ENCODE peak calls at places on chromosomes 13 and 19, in nine cellular contexts. One of them, this sample, is unnamed.

GRCh38 chr13:73715910-73716257 is 418.3 kb downstream of the KLF12 start:
- DNase-seq in heart left ventricle: no peak
- DNase-seq in LHCN-M2: no peak
- DNase-seq in AG09319: no peak
- DNase-seq in T-helper 2 cell: no peak
- DNase-seq in stimulated activated CD4-positive, alpha-beta T cell treated with anti-CD3 and anti-CD28 coated beads, Interleukin-1b, Interleukin-23, amount 100 ng/mL, for 24 hours: no peak
- DNase-seq in stimulated activated CD8-positive, alpha-beta memory T cell treated with anti-CD3 and anti-CD28 coated beads, Interleukin-2, amount 100 ng/mL, for 1 hour: no peak
- DNase-seq in fibroblast of lung: no peak
- DNase-seq in stimulated activated naive CD8-positive, alpha-beta T cell treated with anti-CD3 and anti-CD28 coated beads, Interleukin-15, Interleukin-2, amounts not matched to agents 100 U/mL and 50 U/mL, for 24 hours: no peak
- DNase-seq in this sample: no peak

GRCh38 chr13:33767140-33767539 is 50.8 kb upstream of the RFC3 start:
- DNase-seq in AG09319: no peak
- DNase-seq in stimulated activated naive CD8-positive, alpha-beta T cell treated with anti-CD3 and anti-CD28 coated beads, Interleukin-15, Interleukin-2, amounts not matched to agents 100 U/mL and 50 U/mL, for 24 hours: no peak
- DNase-seq in LHCN-M2: no peak
- DNase-seq in T-helper 2 cell: no peak
- DNase-seq in heart left ventricle: no peak
- DNase-seq in stimulated activated CD4-positive, alpha-beta T cell treated with anti-CD3 and anti-CD28 coated beads, Interleukin-1b, Interleukin-23, amount 100 ng/mL, for 24 hours: no peak
- DNase-seq in stimulated activated CD8-positive, alpha-beta memory T cell treated with anti-CD3 and anti-CD28 coated beads, Interleukin-2, amount 100 ng/mL, for 1 hour: no peak
- DNase-seq in fibroblast of lung: no peak
- DNase-seq in this sample: no peak

GRCh38 chr13:102848956-102849355 is 3.1 kb downstream of the ERCC5 start:
- DNase-seq in stimulated activated CD4-positive, alpha-beta T cell treated with anti-CD3 and anti-CD28 coated beads, Interleukin-1b, Interleukin-23, amount 100 ng/mL, for 24 hours: no peak
- DNase-seq in stimulated activated CD8-positive, alpha-beta memory T cell treated with anti-CD3 and anti-CD28 coated beads, Interleukin-2, amount 100 ng/mL, for 1 hour: no peak
- DNase-seq in stimulated activated naive CD8-positive, alpha-beta T cell treated with anti-CD3 and anti-CD28 coated beads, Interleukin-15, Interleukin-2, amounts not matched to agents 100 U/mL and 50 U/mL, for 24 hours: no peak
- DNase-seq in AG09319: no peak
- DNase-seq in LHCN-M2: no peak
- DNase-seq in T-helper 2 cell: no peak
- DNase-seq in heart left ventricle: no peak
- DNase-seq in fibroblast of lung: no peak
- DNase-seq in this sample: no peak

GRCh38 chr19:22882797-22883196 is 50.7 kb downstream of the ZNF723 start:
- DNase-seq in stimulated activated CD4-positive, alpha-beta T cell treated with anti-CD3 and anti-CD28 coated beads, Interleukin-1b, Interleukin-23, amount 100 ng/mL, for 24 hours: no peak
- DNase-seq in heart left ventricle: no peak
- DNase-seq in AG09319: no peak
- DNase-seq in LHCN-M2: peak
- DNase-seq in stimulated activated naive CD8-positive, alpha-beta T cell treated with anti-CD3 and anti-CD28 coated beads, Interleukin-15, Interleukin-2, amounts not matched to agents 100 U/mL and 50 U/mL, for 24 hours: no peak
- DNase-seq in T-helper 2 cell: no peak
- DNase-seq in fibroblast of lung: peak
- DNase-seq in stimulated activated CD8-positive, alpha-beta memory T cell treated with anti-CD3 and anti-CD28 coated beads, Interleukin-2, amount 100 ng/mL, for 1 hour: no peak
- DNase-seq in this sample: no peak

GRCh38 chr19:39223703-39224279 is 19.7 kb upstream of the SYCN start:
- DNase-seq in fibroblast of lung: peak
- DNase-seq in stimulated activated CD4-positive, alpha-beta T cell treated with anti-CD3 and anti-CD28 coated beads, Interleukin-1b, Interleukin-23, amount 100 ng/mL, for 24 hours: no peak
- DNase-seq in stimulated activated CD8-positive, alpha-beta memory T cell treated with anti-CD3 and anti-CD28 coated beads, Interleukin-2, amount 100 ng/mL, for 1 hour: no peak
- DNase-seq in heart left ventricle: no peak
- DNase-seq in T-helper 2 cell: no peak
- DNase-seq in AG09319: no peak
- DNase-seq in LHCN-M2: peak
- DNase-seq in stimulated activated naive CD8-positive, alpha-beta T cell treated with anti-CD3 and anti-CD28 coated beads, Interleukin-15, Interleukin-2, amounts not matched to agents 100 U/mL and 50 U/mL, for 24 hours: peak
- DNase-seq in this sample: no peak

GRCh38 chr19:3821857-3822364 is 35.7 kb upstream of the MATK start:
- DNase-seq in heart left ventricle: peak
- DNase-seq in stimulated activated naive CD8-positive, alpha-beta T cell treated with anti-CD3 and anti-CD28 coated beads, Interleukin-15, Interleukin-2, amounts not matched to agents 100 U/mL and 50 U/mL, for 24 hours: peak
- DNase-seq in stimulated activated CD4-positive, alpha-beta T cell treated with anti-CD3 and anti-CD28 coated beads, Interleukin-1b, Interleukin-23, amount 100 ng/mL, for 24 hours: peak
- DNase-seq in fibroblast of lung: peak
- DNase-seq in stimulated activated CD8-positive, alpha-beta memory T cell treated with anti-CD3 and anti-CD28 coated beads, Interleukin-2, amount 100 ng/mL, for 1 hour: peak
- DNase-seq in AG09319: no peak
- DNase-seq in T-helper 2 cell: peak
- DNase-seq in LHCN-M2: peak
- DNase-seq in this sample: no peak

GRCh38 chr19:37594064-37594981 is at the start of the genes ZNF540 and ZNF571:
- DNase-seq in T-helper 2 cell: peak
- DNase-seq in AG09319: peak
- DNase-seq in heart left ventricle: peak
- DNase-seq in stimulated activated CD8-positive, alpha-beta memory T cell treated with anti-CD3 and anti-CD28 coated beads, Interleukin-2, amount 100 ng/mL, for 1 hour: peak
- DNase-seq in stimulated activated CD4-positive, alpha-beta T cell treated with anti-CD3 and anti-CD28 coated beads, Interleukin-1b, Interleukin-23, amount 100 ng/mL, for 24 hours: peak
- DNase-seq in stimulated activated naive CD8-positive, alpha-beta T cell treated with anti-CD3 and anti-CD28 coated beads, Interleukin-15, Interleukin-2, amounts not matched to agents 100 U/mL and 50 U/mL, for 24 hours: peak
- DNase-seq in fibroblast of lung: peak
- DNase-seq in LHCN-M2: peak
- DNase-seq in this sample: peak

GRCh38 chr13:43030548-43030947 is 7.2 kb downstream of the DNAJC15 start:
- DNase-seq in stimulated activated naive CD8-positive, alpha-beta T cell treated with anti-CD3 and anti-CD28 coated beads, Interleukin-15, Interleukin-2, amounts not matched to agents 100 U/mL and 50 U/mL, for 24 hours: no peak
- DNase-seq in fibroblast of lung: no peak
- DNase-seq in LHCN-M2: no peak
- DNase-seq in heart left ventricle: no peak
- DNase-seq in stimulated activated CD4-positive, alpha-beta T cell treated with anti-CD3 and anti-CD28 coated beads, Interleukin-1b, Interleukin-23, amount 100 ng/mL, for 24 hours: no peak
- DNase-seq in T-helper 2 cell: no peak
- DNase-seq in AG09319: no peak
- DNase-seq in stimulated activated CD8-positive, alpha-beta memory T cell treated with anti-CD3 and anti-CD28 coated beads, Interleukin-2, amount 100 ng/mL, for 1 hour: no peak
- DNase-seq in this sample: no peak

GRCh38 chr19:46859637-46860124 is 1.1 kb upstream of the ARHGAP35 start:
- DNase-seq in AG09319: no peak
- DNase-seq in stimulated activated naive CD8-positive, alpha-beta T cell treated with anti-CD3 and anti-CD28 coated beads, Interleukin-15, Interleukin-2, amounts not matched to agents 100 U/mL and 50 U/mL, for 24 hours: no peak
- DNase-seq in heart left ventricle: peak
- DNase-seq in LHCN-M2: peak
- DNase-seq in T-helper 2 cell: no peak
- DNase-seq in stimulated activated CD8-positive, alpha-beta memory T cell treated with anti-CD3 and anti-CD28 coated beads, Interleukin-2, amount 100 ng/mL, for 1 hour: no peak
- DNase-seq in stimulated activated CD4-positive, alpha-beta T cell treated with anti-CD3 and anti-CD28 coated beads, Interleukin-1b, Interleukin-23, amount 100 ng/mL, for 24 hours: no peak
- DNase-seq in fibroblast of lung: no peak
- DNase-seq in this sample: peak

GRCh38 chr13:25067054-25067453 is 28.9 kb upstream of the PABPC3 start:
- DNase-seq in fibroblast of lung: no peak
- DNase-seq in LHCN-M2: no peak
- DNase-seq in heart left ventricle: no peak
- DNase-seq in stimulated activated naive CD8-positive, alpha-beta T cell treated with anti-CD3 and anti-CD28 coated beads, Interleukin-15, Interleukin-2, amounts not matched to agents 100 U/mL and 50 U/mL, for 24 hours: no peak
- DNase-seq in AG09319: no peak
- DNase-seq in stimulated activated CD8-positive, alpha-beta memory T cell treated with anti-CD3 and anti-CD28 coated beads, Interleukin-2, amount 100 ng/mL, for 1 hour: no peak
- DNase-seq in T-helper 2 cell: no peak
- DNase-seq in stimulated activated CD4-positive, alpha-beta T cell treated with anti-CD3 and anti-CD28 coated beads, Interleukin-1b, Interleukin-23, amount 100 ng/mL, for 24 hours: no peak
- DNase-seq in this sample: no peak

GRCh38 chr13:33832872-33833271 is 14.9 kb downstream of the RFC3 start:
- DNase-seq in stimulated activated naive CD8-positive, alpha-beta T cell treated with anti-CD3 and anti-CD28 coated beads, Interleukin-15, Interleukin-2, amounts not matched to agents 100 U/mL and 50 U/mL, for 24 hours: no peak
- DNase-seq in AG09319: no peak
- DNase-seq in fibroblast of lung: no peak
- DNase-seq in T-helper 2 cell: no peak
- DNase-seq in heart left ventricle: peak
- DNase-seq in LHCN-M2: no peak
- DNase-seq in stimulated activated CD4-positive, alpha-beta T cell treated with anti-CD3 and anti-CD28 coated beads, Interleukin-1b, Interleukin-23, amount 100 ng/mL, for 24 hours: no peak
- DNase-seq in stimulated activated CD8-positive, alpha-beta memory T cell treated with anti-CD3 and anti-CD28 coated beads, Interleukin-2, amount 100 ng/mL, for 1 hour: no peak
- DNase-seq in this sample: no peak

GRCh38 chr13:46475586-46475991 is 77.4 kb upstream of the LRCH1 start:
- DNase-seq in stimulated activated naive CD8-positive, alpha-beta T cell treated with anti-CD3 and anti-CD28 coated beads, Interleukin-15, Interleukin-2, amounts not matched to agents 100 U/mL and 50 U/mL, for 24 hours: no peak
- DNase-seq in stimulated activated CD8-positive, alpha-beta memory T cell treated with anti-CD3 and anti-CD28 coated beads, Interleukin-2, amount 100 ng/mL, for 1 hour: no peak
- DNase-seq in LHCN-M2: peak
- DNase-seq in T-helper 2 cell: no peak
- DNase-seq in heart left ventricle: no peak
- DNase-seq in AG09319: no peak
- DNase-seq in fibroblast of lung: peak
- DNase-seq in stimulated activated CD4-positive, alpha-beta T cell treated with anti-CD3 and anti-CD28 coated beads, Interleukin-1b, Interleukin-23, amount 100 ng/mL, for 24 hours: no peak
- DNase-seq in this sample: peak

GRCh38 chr19:8973501-8974091 is 36.6 kb downstream of the MUC16 start:
- DNase-seq in T-helper 2 cell: no peak
- DNase-seq in heart left ventricle: no peak
- DNase-seq in AG09319: no peak
- DNase-seq in stimulated activated CD8-positive, alpha-beta memory T cell treated with anti-CD3 and anti-CD28 coated beads, Interleukin-2, amount 100 ng/mL, for 1 hour: no peak
- DNase-seq in fibroblast of lung: no peak
- DNase-seq in stimulated activated CD4-positive, alpha-beta T cell treated with anti-CD3 and anti-CD28 coated beads, Interleukin-1b, Interleukin-23, amount 100 ng/mL, for 24 hours: no peak
- DNase-seq in LHCN-M2: no peak
- DNase-seq in stimulated activated naive CD8-positive, alpha-beta T cell treated with anti-CD3 and anti-CD28 coated beads, Interleukin-15, Interleukin-2, amounts not matched to agents 100 U/mL and 50 U/mL, for 24 hours: no peak
- DNase-seq in this sample: no peak

GRCh38 chr13:39284801-39285388 is 246.6 kb downstream of the NHLRC3 start:
- DNase-seq in LHCN-M2: no peak
- DNase-seq in stimulated activated CD4-positive, alpha-beta T cell treated with anti-CD3 and anti-CD28 coated beads, Interleukin-1b, Interleukin-23, amount 100 ng/mL, for 24 hours: no peak
- DNase-seq in AG09319: no peak
- DNase-seq in heart left ventricle: peak
- DNase-seq in stimulated activated CD8-positive, alpha-beta memory T cell treated with anti-CD3 and anti-CD28 coated beads, Interleukin-2, amount 100 ng/mL, for 1 hour: no peak
- DNase-seq in stimulated activated naive CD8-positive, alpha-beta T cell treated with anti-CD3 and anti-CD28 coated beads, Interleukin-15, Interleukin-2, amounts not matched to agents 100 U/mL and 50 U/mL, for 24 hours: no peak
- DNase-seq in fibroblast of lung: peak
- DNase-seq in T-helper 2 cell: no peak
- DNase-seq in this sample: no peak

GRCh38 chr19:19139876-19140229 is 1.6 kb upstream of the TMEM161A start:
- DNase-seq in heart left ventricle: no peak
- DNase-seq in stimulated activated CD4-positive, alpha-beta T cell treated with anti-CD3 and anti-CD28 coated beads, Interleukin-1b, Interleukin-23, amount 100 ng/mL, for 24 hours: no peak
- DNase-seq in LHCN-M2: no peak
- DNase-seq in AG09319: no peak
- DNase-seq in stimulated activated naive CD8-positive, alpha-beta T cell treated with anti-CD3 and anti-CD28 coated beads, Interleukin-15, Interleukin-2, amounts not matched to agents 100 U/mL and 50 U/mL, for 24 hours: no peak
- DNase-seq in stimulated activated CD8-positive, alpha-beta memory T cell treated with anti-CD3 and anti-CD28 coated beads, Interleukin-2, amount 100 ng/mL, for 1 hour: no peak
- DNase-seq in T-helper 2 cell: no peak
- DNase-seq in fibroblast of lung: no peak
- DNase-seq in this sample: no peak

This sample was measured in fibroblast of the conjunctiva.